ENCODE peak calls at places on chromosomes 3 and 15, in nine cellular contexts. N is Peyer's patch, W is A549, B is K562, H is ovary, K is transverse colon, X is gastrocnemius medialis, E is tibial nerve, I is heart left ventricle. D is an unnamed sample.
A peak's percentile ranks its signal among the peaks of the same experiment; 100 is the strongest.

GRCh38 chr3:102378216-102378615 is 56.6 kb upstream of the ZPLD1 start:
- DNase-seq in K (no peak), N (no peak), W (no peak), E (no peak), I (no peak), H (no peak), X (no peak), B (no peak), D (no peak)

GRCh38 chr15:42344763-42345162 is 14.5 kb upstream of the CAPN3 start:
- DNase-seq in B (no peak), I (no peak), H (no peak), X (peak; percentile 62), N (no peak), E (peak; percentile 51), W (no peak), K (no peak), D (no peak)

GRCh38 chr15:77821188-77821958 is 188.7 kb upstream of the LINGO1 start:
- DNase-seq in H (no peak), B (peak; percentile 77), K (peak; percentile 46), W (peak; percentile 77), X (no peak), I (peak; percentile 48), E (peak; percentile 50), N (peak; percentile 18), D (no peak)

GRCh38 chr3:44991326-44991725 is 15.3 kb downstream of the EXOSC7 start:
- DNase-seq in I (no peak), X (no peak), N (no peak), K (no peak), W (no peak), E (no peak), B (no peak), H (no peak), D (peak; percentile 6)

GRCh38 chr3:149085828-149086231 is 503 bp downstream of the HLTF start:
- DNase-seq in B (peak; percentile 43), E (peak; percentile 22), H (no peak), N (no peak), K (no peak), I (no peak), X (no peak), W (peak; percentile 57), D (no peak)

GRCh38 chr3:138186803-138187295 is 252 bp upstream of the ARMC8 start:
- DNase-seq in K (peak; percentile 94), B (peak; percentile 90), I (peak; percentile 91), H (peak; percentile 86), X (peak; percentile 81), W (peak; percentile 81), N (peak; percentile 88), E (peak; percentile 87), D (peak; percentile 87)

GRCh38 chr3:56801597-56802410 is at the start of gene ARHGEF3:
- DNase-seq in E (peak; percentile 72), K (peak; percentile 88), B (peak; percentile 91), W (peak; percentile 75), H (peak; percentile 83), N (peak; percentile 89), X (peak; percentile 79), I (peak; percentile 90), D (peak; percentile 70)

GRCh38 chr15:23395832-23396231 is 41.3 kb downstream of the GOLGA8S start:
- DNase-seq in X (no peak), B (no peak), N (no peak), E (no peak), K (no peak), I (no peak), W (no peak), H (no peak), D (no peak)

GRCh38 chr3:119579366-119580147 is at the start of gene ADPRH:
- DNase-seq in E (peak; percentile 42), K (peak; percentile 86), W (peak; percentile 77), B (peak; percentile 70), I (peak; percentile 94), H (peak; percentile 74), X (peak; percentile 74), N (peak; percentile 70), D (peak; percentile 94)

GRCh38 chr15:97652700-97653167 is 307.8 kb upstream of the ARRDC4 start:
- DNase-seq in W (no peak), I (no peak), N (no peak), H (no peak), E (no peak), X (peak; percentile 18), B (no peak), K (peak; percentile 18), D (no peak)

GRCh38 chr3:155069729-155070128 is 10.4 kb upstream of the MME start:
- DNase-seq in B (no peak), K (no peak), I (no peak), N (no peak), W (no peak), X (no peak), H (no peak), E (no peak), D (no peak)

GRCh38 chr15:67833504-67834248 is 6.2 kb downstream of the RNU6-1 start:
- DNase-seq in H (no peak), W (peak; percentile 48), E (no peak), I (no peak), K (peak; percentile 52), B (peak; percentile 77), X (no peak), N (peak; percentile 50), D (peak; percentile 89)

GRCh38 chr3:129228891-129229585 is 20.4 kb upstream of the COPG1 start:
- DNase-seq in B (peak; percentile 29), K (no peak), N (no peak), X (no peak), I (peak; percentile 45), W (peak; percentile 60), H (no peak), E (no peak), D (no peak)

DNA sequence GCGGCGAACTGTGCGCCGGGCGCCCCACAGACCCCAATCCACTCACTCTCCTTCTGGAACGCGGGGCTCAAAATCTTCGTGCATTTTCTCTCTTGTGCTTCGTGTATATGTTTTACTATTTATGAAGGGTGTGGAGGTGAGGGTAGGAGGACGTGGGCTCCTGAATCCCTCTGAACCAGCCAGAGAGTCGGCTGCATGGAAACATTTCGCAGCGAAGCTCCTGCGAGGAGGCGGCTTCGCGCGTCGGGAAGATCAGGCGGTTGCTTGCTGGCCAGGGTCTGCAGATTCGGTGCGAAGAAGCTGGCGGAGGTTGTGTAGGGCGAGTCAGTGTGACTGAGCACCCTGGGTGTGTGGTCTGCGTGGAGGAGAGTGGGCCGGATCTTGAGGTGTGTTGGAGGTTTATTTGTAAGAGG is 1.1 kb downstream of the CNTN4 start:
- DNase-seq in N (no peak), K (no peak), I (no peak), B (no peak), X (no peak), H (no peak), W (no peak), E (no peak), D (no peak)
- H3K4me3 ChIP-seq in N (peak overlapping the region; percentile 47), K (peak overlapping the region; percentile 66), I (peak overlapping the region; percentile 18), B (no peak overlapping the region), X (peak overlapping the region; percentile 44), H (peak overlapping the region; percentile 62), W (no peak overlapping the region), E (peak overlapping the region; percentile 74), D (no peak overlapping the region)

GRCh38 chr3:5699811-5700210 is 512.3 kb downstream of the EDEM1 start:
- DNase-seq in E (no peak), W (no peak), H (no peak), B (no peak), K (peak; percentile 70), N (no peak), X (no peak), I (no peak), D (no peak)
- TF ChIP-seq POLR2A in E (no peak), W (no peak), H (no peak), B (no peak), K (no peak), N (no peak), X (no peak), I (no peak), D (no peak)

GRCh38 chr15:76011611-76012010 is 613 bp downstream of the NRG4 start:
- DNase-seq in N (no peak), I (no peak), E (no peak), B (no peak), W (peak; percentile 7), X (no peak), K (no peak), H (no peak), D (no peak)
- H3K4me3 ChIP-seq in N (no peak overlapping the region), I (no peak overlapping the region), E (no peak overlapping the region), B (peak overlapping the region; percentile 14), W (peak overlapping the region; percentile 33), X (peak overlapping the region; percentile 41), K (peak overlapping the region; percentile 9), H (no peak overlapping the region), D (no peak overlapping the region)

DNA sequence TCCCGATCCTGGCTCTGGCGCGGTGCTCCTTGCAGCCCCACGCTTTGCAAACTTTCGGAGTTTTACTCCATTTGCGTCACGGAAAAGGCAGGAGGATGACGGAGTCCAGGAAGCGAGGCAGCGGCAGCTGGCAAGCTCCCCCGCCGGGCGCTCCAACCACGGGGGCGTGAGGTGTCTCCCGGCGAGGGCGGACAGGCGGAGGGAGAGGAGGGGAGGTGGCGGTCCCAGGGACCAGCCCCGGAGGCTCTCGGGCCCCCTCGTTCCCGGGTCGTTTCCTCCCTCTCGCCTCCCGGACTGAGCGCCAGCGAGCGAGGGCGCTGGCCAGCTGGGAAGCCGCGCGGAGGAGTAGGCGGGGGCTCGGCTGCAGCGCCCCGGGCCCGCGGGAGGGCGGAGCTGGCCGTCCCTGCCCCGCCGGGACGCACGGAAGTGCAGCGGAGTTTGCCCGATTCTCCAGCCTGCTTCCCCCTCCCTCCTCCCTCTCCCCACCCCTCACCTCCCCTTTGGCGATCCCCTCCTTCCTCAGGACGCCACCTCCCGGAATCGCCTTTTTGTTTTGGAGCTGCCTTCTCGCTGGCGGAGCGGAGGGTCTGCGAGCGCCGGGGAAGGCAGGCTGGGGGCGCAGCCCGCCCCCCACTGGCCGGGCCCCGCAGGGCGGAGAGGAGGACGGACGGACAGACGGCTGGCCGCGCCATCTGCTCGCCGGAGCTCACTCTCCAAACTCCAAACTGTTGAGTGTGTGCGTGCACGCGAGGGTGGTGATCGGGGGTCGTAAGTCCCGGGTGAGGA is at the start of gene SNX33:
- DNase-seq in E (peak; percentile 64), B (peak; percentile 90), N (peak; percentile 28), H (peak; percentile 83), X (peak; percentile 38), W (peak; percentile 81), K (peak; percentile 84), I (peak; percentile 89), D (peak; percentile 53)
- TF ChIP-seq POLR2A in E (peak; percentile 64), B (peak; percentile 75), N (peak; percentile 83), H (peak; percentile 60), X (peak; percentile 48), W (peak; percentile 83), K (peak; percentile 90), I (peak; percentile 68), D (no peak)

GRCh38 chr3:14278265-14278798 is 99.7 kb downstream of the LSM3 start:
- DNase-seq in K (no peak), X (no peak), I (no peak), N (no peak), B (no peak), H (no peak), W (no peak), E (no peak), D (no peak)
- H3K4me3 ChIP-seq in K (no peak overlapping the region), X (no peak overlapping the region), I (no peak overlapping the region), N (no peak overlapping the region), B (no peak overlapping the region), H (no peak overlapping the region), W (no peak overlapping the region), E (no peak overlapping the region), D (no peak overlapping the region)

DNA sequence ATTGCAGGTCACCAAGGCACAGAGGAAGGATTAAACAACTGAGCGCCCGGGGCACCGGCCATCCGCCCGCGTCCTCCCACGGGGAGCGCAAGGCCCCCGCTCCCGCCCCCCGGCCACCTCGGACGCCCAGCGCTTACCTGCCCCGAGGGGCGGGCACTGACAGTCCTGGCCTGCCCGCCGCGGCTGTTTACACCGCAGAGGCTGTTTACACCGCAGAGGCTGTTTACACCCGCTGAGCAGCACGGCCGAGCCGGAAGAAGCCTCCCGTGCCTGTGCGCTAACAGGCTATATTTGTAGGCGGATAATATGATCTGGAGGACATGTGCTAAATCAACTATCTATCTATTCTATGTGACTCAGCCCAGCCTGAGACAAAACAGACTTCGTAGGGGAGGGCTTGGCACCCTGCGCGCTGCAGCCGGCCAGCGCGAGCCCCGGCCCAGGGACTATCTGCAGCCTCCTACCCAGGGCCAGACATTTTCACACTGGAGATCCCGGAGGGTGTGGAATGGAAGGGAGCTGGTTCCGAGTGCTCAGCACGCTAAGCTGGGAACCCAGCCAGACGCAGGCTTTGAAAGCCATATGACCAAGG is at the start of gene LRRC2:
- DNase-seq in B (no peak), I (peak; percentile 81), W (no peak), H (peak; percentile 74), K (peak; percentile 42), N (no peak), X (peak; percentile 92), E (no peak), D (peak; percentile 87)
- TF ChIP-seq POLR2A in B (no peak), I (peak; percentile 19), W (no peak), H (no peak), K (no peak), N (no peak), X (peak; percentile 97), E (no peak), D (no peak)

D was measured in lower leg skin.